ENCODE peak calls at places on chromosomes 5 and 9, in six cellular contexts. C is right atrium auricular region; A is T47D; Q is amniotic stem cell; Z is effector CD4-positive, alpha-beta T cell; W is GM06990. U is an unnamed sample.

GRCh38 chr9:97572196-97572891 is 60.8 kb downstream of the TSTD2 start:
- DNase-seq in C (no peak), A (no peak), Q (no peak), Z (no peak), W (no peak), U (no peak)

GRCh38 chr9:114382951-114383865 is 4.6 kb downstream of the AKNA start:
- DNase-seq in C (no peak), A (no peak), Q (no peak), Z (peak; percentile 77), W (peak; percentile 68), U (no peak)

GRCh38 chr9:16640649-16641048 is 229.8 kb downstream of the BNC2 start:
- DNase-seq in C (no peak), A (peak; percentile 4), Q (no peak), Z (no peak), W (no peak), U (no peak)

GRCh38 chr9:68640421-68641089 is 64.5 kb upstream of the PIP5K1B start:
- DNase-seq in C (no peak), A (no peak), Q (no peak), Z (no peak), W (peak; percentile 63), U (no peak)

GRCh38 chr5:56053363-56053762 is 58.6 kb upstream of the IL6ST start:
- DNase-seq in C (no peak), A (no peak), Q (no peak), Z (no peak), W (no peak), U (no peak)

GRCh38 chr9:91949293-91949945 is 609 bp downstream of the ROR2 start:
- DNase-seq in C (no peak), A (peak; percentile 45), Q (no peak), Z (no peak), W (no peak), U (peak; percentile 85)

GRCh38 chr5:98330871-98331270 is 442.6 kb upstream of the RGMB start:
- DNase-seq in C (no peak), A (no peak), Q (no peak), Z (no peak), W (no peak), U (no peak)

GRCh38 chr9:95669253-95669652 is 152.5 kb upstream of the PTCH1 start:
- DNase-seq in C (no peak), A (no peak), Q (no peak), Z (no peak), W (no peak), U (no peak)

GRCh38 chr5:140038373-140038957 is 4.6 kb downstream of the NRG2 start:
- DNase-seq in C (no peak), A (no peak), Q (no peak), Z (no peak), W (no peak), U (no peak)

GRCh38 chr5:161676109-161676508 is 9.4 kb upstream of the GABRA6 start:
- DNase-seq in C (no peak), A (peak; percentile 36), Q (no peak), Z (no peak), W (no peak), U (no peak)

GRCh38 chr5:79619849-79620248 is 7.6 kb downstream of the TENT2 start:
- DNase-seq in C (no peak), A (no peak), Q (no peak), Z (no peak), W (no peak), U (no peak)

GRCh38 chr5:59500014-59500413 is 393.5 kb downstream of the PDE4D start:
- DNase-seq in C (no peak), A (no peak), Q (no peak), Z (no peak), W (no peak), U (no peak)

GRCh38 chr9:111153973-111154590 is 115.8 kb upstream of the LPAR1 start:
- DNase-seq in C (no peak), A (no peak), Q (no peak), Z (no peak), W (no peak), U (no peak)

GRCh38 chr9:131833906-131834305 is 94.0 kb upstream of the RAPGEF1 start:
- DNase-seq in C (no peak), A (no peak), Q (no peak), Z (no peak), W (no peak), U (no peak)

GRCh38 chr9:23826120-23826629 is at the start of gene ELAVL2:
- DNase-seq in C (peak; percentile 80), A (peak; percentile 67), Q (peak; percentile 86), Z (no peak), W (peak; percentile 14), U (no peak)

GRCh38 chr5:122465086-122465485 is 153.0 kb downstream of the SNCAIP start:
- DNase-seq in C (no peak), A (no peak), Q (no peak), Z (no peak), W (no peak), U (no peak)

GRCh38 chr5:13477118-13477737 is 467.3 kb downstream of the DNAH5 start:
- DNase-seq in C (no peak), A (no peak), Q (no peak), Z (no peak), W (no peak), U (no peak)

GRCh38 chr5:94968507-94969095 is 316.3 kb downstream of the MCTP1 start:
- DNase-seq in C (no peak), A (peak; percentile 80), Q (peak; percentile 13), Z (no peak), W (peak; percentile 44), U (no peak)

GRCh38 chr9:16445141-16445920 is 425.1 kb downstream of the BNC2 start:
- DNase-seq in C (no peak), A (no peak), Q (no peak), Z (no peak), W (no peak), U (no peak)

GRCh38 chr5:58886315-58887207 is 303.7 kb downstream of the RAB3C start:
- DNase-seq in C (peak; percentile 80), A (peak; percentile 69), Q (no peak), Z (peak; percentile 48), W (peak; percentile 27), U (no peak)

GRCh38 chr5:89211836-89212235 is 328.9 kb upstream of the MEF2C start:
- DNase-seq in C (no peak), A (no peak), Q (peak; percentile 21), Z (no peak), W (no peak), U (no peak)

GRCh38 chr9:72983056-72983455 is 30.2 kb upstream of the ALDH1A1 start:
- DNase-seq in C (no peak), A (no peak), Q (no peak), Z (no peak), W (no peak), U (no peak)

GRCh38 chr5:11334404-11334803 is 569.8 kb downstream of the CTNND2 start:
- DNase-seq in C (no peak), A (peak; percentile 31), Q (no peak), Z (no peak), W (no peak), U (no peak)

U was measured in vagina.